ENCODE peak calls at places on chromosome 15, in seven cellular contexts. One of them, this sample, is unnamed.

GRCh38 chr15:26720546-26720945 is 52.3 kb downstream of the GABRB3 start:
- DNase-seq in sigmoid colon: no peak
- DNase-seq in H1: no peak
- DNase-seq in HCT116: no peak
- DNase-seq in esophagus muscularis mucosa: peak
- DNase-seq in stomach: no peak
- DNase-seq in suprapubic skin: no peak
- DNase-seq in this sample: no peak

GRCh38 chr15:92714071-92714456 is 58.5 kb upstream of the FAM174B start:
- DNase-seq in sigmoid colon: no peak
- DNase-seq in H1: no peak
- DNase-seq in HCT116: no peak
- DNase-seq in esophagus muscularis mucosa: no peak
- DNase-seq in stomach: no peak
- DNase-seq in suprapubic skin: no peak
- DNase-seq in this sample: peak

GRCh38 chr15:99014803-99015676 is 7.4 kb upstream of the PGPEP1L start:
- DNase-seq in sigmoid colon: peak
- DNase-seq in H1: peak
- DNase-seq in HCT116: peak
- DNase-seq in esophagus muscularis mucosa: peak
- DNase-seq in stomach: peak
- DNase-seq in suprapubic skin: no peak
- DNase-seq in this sample: peak

GRCh38 chr15:71275098-71275497 is 159.8 kb downstream of the THSD4 start:
- DNase-seq in sigmoid colon: no peak
- DNase-seq in H1: no peak
- DNase-seq in HCT116: no peak
- DNase-seq in esophagus muscularis mucosa: no peak
- DNase-seq in stomach: no peak
- DNase-seq in suprapubic skin: no peak
- DNase-seq in this sample: no peak

GRCh38 chr15:77470227-77470626 is 49.5 kb downstream of the HMG20A start:
- DNase-seq in sigmoid colon: no peak
- DNase-seq in H1: no peak
- DNase-seq in HCT116: no peak
- DNase-seq in esophagus muscularis mucosa: no peak
- DNase-seq in stomach: no peak
- DNase-seq in suprapubic skin: no peak
- DNase-seq in this sample: no peak

GRCh38 chr15:82890338-82891024 is 62.0 kb downstream of the HOMER2 start:
- DNase-seq in sigmoid colon: no peak
- DNase-seq in H1: no peak
- DNase-seq in HCT116: no peak
- DNase-seq in esophagus muscularis mucosa: no peak
- DNase-seq in stomach: no peak
- DNase-seq in suprapubic skin: no peak
- DNase-seq in this sample: no peak

GRCh38 chr15:60122691-60123090 is 118.6 kb downstream of the FOXB1 start:
- DNase-seq in sigmoid colon: no peak
- DNase-seq in H1: no peak
- DNase-seq in HCT116: no peak
- DNase-seq in esophagus muscularis mucosa: peak
- DNase-seq in stomach: no peak
- DNase-seq in suprapubic skin: no peak
- DNase-seq in this sample: no peak

GRCh38 chr15:69576948-69577351 is 124.3 kb downstream of the RPLP1 start:
- DNase-seq in sigmoid colon: no peak
- DNase-seq in H1: no peak
- DNase-seq in HCT116: no peak
- DNase-seq in esophagus muscularis mucosa: no peak
- DNase-seq in stomach: peak
- DNase-seq in suprapubic skin: no peak
- DNase-seq in this sample: no peak

GRCh38 chr15:60835974-60836373 is 357.0 kb upstream of the ICE2 start:
- DNase-seq in sigmoid colon: no peak
- DNase-seq in H1: no peak
- DNase-seq in HCT116: no peak
- DNase-seq in esophagus muscularis mucosa: no peak
- DNase-seq in stomach: no peak
- DNase-seq in suprapubic skin: no peak
- DNase-seq in this sample: no peak

GRCh38 chr15:68783226-68784054 is 37.3 kb downstream of the ANP32A start:
- DNase-seq in sigmoid colon: peak
- DNase-seq in H1: no peak
- DNase-seq in HCT116: peak
- DNase-seq in esophagus muscularis mucosa: no peak
- DNase-seq in stomach: peak
- DNase-seq in suprapubic skin: peak
- DNase-seq in this sample: no peak

GRCh38 chr15:63090502-63091286 is 31.0 kb upstream of the LACTB start:
- DNase-seq in sigmoid colon: no peak
- DNase-seq in H1: no peak
- DNase-seq in HCT116: no peak
- DNase-seq in esophagus muscularis mucosa: no peak
- DNase-seq in stomach: no peak
- DNase-seq in suprapubic skin: no peak
- DNase-seq in this sample: no peak

GRCh38 chr15:22232675-22233074 is 152.3 kb downstream of the OR4M2 start:
- DNase-seq in sigmoid colon: no peak
- DNase-seq in H1: no peak
- DNase-seq in HCT116: no peak
- DNase-seq in esophagus muscularis mucosa: no peak
- DNase-seq in stomach: no peak
- DNase-seq in suprapubic skin: no peak
- DNase-seq in this sample: no peak

GRCh38 chr15:78873796-78874761 is 1.4 kb downstream of the MORF4L1 start:
- DNase-seq in sigmoid colon: no peak
- DNase-seq in H1: no peak
- DNase-seq in HCT116: no peak
- DNase-seq in esophagus muscularis mucosa: no peak
- DNase-seq in stomach: no peak
- DNase-seq in suprapubic skin: no peak
- DNase-seq in this sample: no peak

GRCh38 chr15:82951472-82952155 is 906 bp downstream of the HOMER2 start:
- DNase-seq in sigmoid colon: no peak
- DNase-seq in H1: no peak
- DNase-seq in HCT116: no peak
- DNase-seq in esophagus muscularis mucosa: no peak
- DNase-seq in stomach: no peak
- DNase-seq in suprapubic skin: no peak
- DNase-seq in this sample: no peak

GRCh38 chr15:85717212-85717611 is 77.5 kb downstream of the KLHL25 start:
- DNase-seq in sigmoid colon: no peak
- DNase-seq in H1: no peak
- DNase-seq in HCT116: no peak
- DNase-seq in esophagus muscularis mucosa: no peak
- DNase-seq in stomach: no peak
- DNase-seq in suprapubic skin: no peak
- DNase-seq in this sample: no peak

GRCh38 chr15:62739082-62739481 is 303.5 kb upstream of the TPM1 start:
- DNase-seq in sigmoid colon: no peak
- DNase-seq in H1: no peak
- DNase-seq in HCT116: peak
- DNase-seq in esophagus muscularis mucosa: no peak
- DNase-seq in stomach: no peak
- DNase-seq in suprapubic skin: no peak
- DNase-seq in this sample: no peak

GRCh38 chr15:71333839-71334238 is 218.6 kb downstream of the THSD4 start:
- DNase-seq in sigmoid colon: no peak
- DNase-seq in H1: no peak
- DNase-seq in HCT116: no peak
- DNase-seq in esophagus muscularis mucosa: no peak
- DNase-seq in stomach: no peak
- DNase-seq in suprapubic skin: no peak
- DNase-seq in this sample: no peak

GRCh38 chr15:75843618-75844610 is 667 bp downstream of the UBE2Q2 start:
- DNase-seq in sigmoid colon: peak
- DNase-seq in H1: no peak
- DNase-seq in HCT116: no peak
- DNase-seq in esophagus muscularis mucosa: no peak
- DNase-seq in stomach: peak
- DNase-seq in suprapubic skin: peak
- DNase-seq in this sample: peak

GRCh38 chr15:75844629-75845390 is 1.6 kb downstream of the UBE2Q2 start:
- DNase-seq in sigmoid colon: no peak
- DNase-seq in H1: no peak
- DNase-seq in HCT116: no peak
- DNase-seq in esophagus muscularis mucosa: no peak
- DNase-seq in stomach: no peak
- DNase-seq in suprapubic skin: no peak
- DNase-seq in this sample: no peak

GRCh38 chr15:75840659-75841058 is 2.6 kb upstream of the UBE2Q2 start:
- DNase-seq in sigmoid colon: no peak
- DNase-seq in H1: no peak
- DNase-seq in HCT116: no peak
- DNase-seq in esophagus muscularis mucosa: no peak
- DNase-seq in stomach: no peak
- DNase-seq in suprapubic skin: no peak
- DNase-seq in this sample: no peak

DNA sequence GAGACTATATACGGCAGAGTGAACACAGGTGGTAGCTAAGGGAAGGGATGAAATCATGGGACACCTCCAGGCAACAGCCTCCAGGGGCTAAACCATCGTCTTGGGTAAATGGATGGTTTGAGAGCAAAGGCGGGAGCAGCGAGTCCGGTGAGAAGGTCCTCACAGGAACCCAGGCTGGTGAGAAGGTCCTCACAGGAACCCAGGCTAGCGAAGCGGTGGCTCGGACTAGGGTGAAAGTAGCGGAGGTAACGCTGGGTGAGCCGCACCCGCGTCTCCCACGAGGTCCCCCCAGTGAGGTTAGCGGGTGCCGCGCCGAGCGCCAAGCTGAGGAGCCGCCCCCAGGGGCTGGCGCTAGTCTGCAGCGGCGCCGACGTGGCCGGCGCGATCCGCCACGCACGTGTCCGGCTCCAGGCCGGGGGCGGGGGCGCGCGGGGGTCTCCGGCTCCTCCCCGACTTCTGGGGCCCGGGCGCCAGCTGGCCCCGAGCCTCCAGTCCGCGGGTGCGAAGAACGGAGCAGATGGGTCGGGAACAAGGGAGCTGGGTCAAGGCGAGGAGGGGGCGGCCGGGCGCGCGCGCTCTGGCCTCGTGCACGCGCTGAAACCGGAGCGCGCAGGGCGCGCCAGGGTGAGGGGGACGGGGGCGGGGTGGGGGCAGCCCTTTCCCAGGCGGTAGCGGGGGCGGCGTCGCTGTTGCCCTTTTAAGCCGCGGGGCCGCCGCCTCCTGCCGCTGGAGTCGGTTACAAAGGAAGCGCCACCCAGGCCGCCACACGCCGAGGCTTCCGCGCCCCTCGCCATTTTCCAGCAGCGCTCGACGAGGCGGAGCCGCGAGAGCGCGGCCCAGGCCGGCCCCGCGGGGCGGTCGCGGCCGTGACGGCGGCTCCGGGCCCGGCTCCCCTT is at the start of gene UBE2Q2:
- DNase-seq in sigmoid colon: peak
- DNase-seq in H1: no peak
- DNase-seq in HCT116: no peak
- DNase-seq in esophagus muscularis mucosa: no peak
- DNase-seq in stomach: peak
- DNase-seq in suprapubic skin: peak
- DNase-seq in this sample: peak
- TF ChIP-seq POLR2AphosphoS5 in sigmoid colon: peak
- TF ChIP-seq POLR2AphosphoS5 in H1: peak
- TF ChIP-seq POLR2AphosphoS5 in HCT116: peak
- TF ChIP-seq POLR2AphosphoS5 in esophagus muscularis mucosa: no peak
- TF ChIP-seq POLR2AphosphoS5 in stomach: no peak
- TF ChIP-seq POLR2AphosphoS5 in suprapubic skin: no peak
- TF ChIP-seq POLR2AphosphoS5 in this sample: no peak

GRCh38 chr15:31442203-31443090 is 115.8 kb downstream of the KLF13 start:
- DNase-seq in sigmoid colon: no peak
- DNase-seq in H1: no peak
- DNase-seq in HCT116: no peak
- DNase-seq in esophagus muscularis mucosa: no peak
- DNase-seq in stomach: peak
- DNase-seq in suprapubic skin: peak
- DNase-seq in this sample: no peak
- TF ChIP-seq CTCF in sigmoid colon: no peak
- TF ChIP-seq CTCF in H1: peak
- TF ChIP-seq CTCF in HCT116: no peak
- TF ChIP-seq CTCF in esophagus muscularis mucosa: no peak
- TF ChIP-seq CTCF in stomach: no peak
- TF ChIP-seq CTCF in suprapubic skin: peak
- TF ChIP-seq CTCF in this sample: no peak

DNA sequence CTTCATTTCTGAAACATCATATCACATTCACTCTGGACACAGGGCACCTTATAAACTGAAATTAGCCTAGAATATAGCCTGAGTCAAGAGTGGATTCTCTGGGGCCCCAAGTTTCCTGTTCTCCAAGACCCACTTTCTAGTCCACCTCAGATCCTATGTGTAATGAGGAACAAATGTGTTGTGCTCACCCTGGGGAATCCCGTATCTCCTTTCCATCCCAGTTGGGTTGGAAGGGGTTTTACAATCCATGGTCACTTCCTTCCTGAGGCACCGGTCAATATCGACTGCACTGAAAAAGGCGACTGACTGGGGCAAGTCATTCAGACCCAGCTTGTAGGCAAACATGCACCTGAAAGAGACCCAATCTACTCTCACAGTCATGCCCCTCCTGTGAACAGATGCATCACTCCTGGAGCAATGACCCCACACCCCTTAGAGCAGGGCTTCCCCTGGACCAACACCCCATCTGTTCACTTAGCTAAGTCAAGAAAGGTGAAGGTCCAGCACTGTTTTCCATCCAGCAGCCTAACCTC is 17.4 kb downstream of the POLG start:
- DNase-seq in sigmoid colon: no peak
- DNase-seq in H1: no peak
- DNase-seq in HCT116: no peak
- DNase-seq in esophagus muscularis mucosa: no peak
- DNase-seq in stomach: no peak
- DNase-seq in suprapubic skin: no peak
- DNase-seq in this sample: no peak
- TF ChIP-seq POLR2AphosphoS5 in sigmoid colon: no peak
- TF ChIP-seq POLR2AphosphoS5 in H1: peak
- TF ChIP-seq POLR2AphosphoS5 in HCT116: no peak
- TF ChIP-seq POLR2AphosphoS5 in esophagus muscularis mucosa: no peak
- TF ChIP-seq POLR2AphosphoS5 in stomach: no peak
- TF ChIP-seq POLR2AphosphoS5 in suprapubic skin: no peak
- TF ChIP-seq POLR2AphosphoS5 in this sample: no peak

GRCh38 chr15:101810451-101810850 is 1.6 kb upstream of the OR4F15 start:
- DNase-seq in sigmoid colon: no peak
- DNase-seq in H1: no peak
- DNase-seq in HCT116: no peak
- DNase-seq in esophagus muscularis mucosa: no peak
- DNase-seq in stomach: no peak
- DNase-seq in suprapubic skin: no peak
- DNase-seq in this sample: no peak

GRCh38 chr15:101811902-101812301 is at the start of gene OR4F15:
- DNase-seq in sigmoid colon: no peak
- DNase-seq in H1: no peak
- DNase-seq in HCT116: no peak
- DNase-seq in esophagus muscularis mucosa: no peak
- DNase-seq in stomach: no peak
- DNase-seq in suprapubic skin: no peak
- DNase-seq in this sample: no peak

GRCh38 chr15:101810905-101811304 is 1.1 kb upstream of the OR4F15 start:
- DNase-seq in sigmoid colon: no peak
- DNase-seq in H1: no peak
- DNase-seq in HCT116: no peak
- DNase-seq in esophagus muscularis mucosa: no peak
- DNase-seq in stomach: no peak
- DNase-seq in suprapubic skin: no peak
- DNase-seq in this sample: no peak

GRCh38 chr15:101808201-101808600 is 3.8 kb upstream of the OR4F15 start:
- DNase-seq in sigmoid colon: no peak
- DNase-seq in H1: no peak
- DNase-seq in HCT116: no peak
- DNase-seq in esophagus muscularis mucosa: no peak
- DNase-seq in stomach: no peak
- DNase-seq in suprapubic skin: no peak
- DNase-seq in this sample: no peak

GRCh38 chr15:101813803-101814534 is 2.0 kb downstream of the OR4F15 start:
- DNase-seq in sigmoid colon: no peak
- DNase-seq in H1: no peak
- DNase-seq in HCT116: no peak
- DNase-seq in esophagus muscularis mucosa: no peak
- DNase-seq in stomach: no peak
- DNase-seq in suprapubic skin: no peak
- DNase-seq in this sample: no peak
- TF ChIP-seq CTCF in sigmoid colon: no peak
- TF ChIP-seq CTCF in H1: no peak
- TF ChIP-seq CTCF in HCT116: no peak
- TF ChIP-seq CTCF in esophagus muscularis mucosa: no peak
- TF ChIP-seq CTCF in stomach: no peak
- TF ChIP-seq CTCF in suprapubic skin: no peak
- TF ChIP-seq CTCF in this sample: no peak